ENCODE peak calls at places on chromosome 22, in eight cellular contexts. I, N, P, D, Y, A, U and C are unnamed samples. For H3K36me3, the result is how much of the 10 kb centered on the place peaks cover.

GRCh38 chr22:20237480-20238440 is 30.4 kb downstream of the RTN4R start:
- DNase-seq in I (no peak), P (no peak), U (no peak), D (peak), N (no peak), Y (no peak), A (no peak), C (peak)

GRCh38 chr22:27859336-27859735 is 57.8 kb upstream of the MN1 start:
- DNase-seq in I (no peak), A (no peak), N (no peak), D (no peak), Y (no peak), P (peak), U (no peak), C (no peak)

GRCh38 chr22:27105142-27106025 is 448.0 kb downstream of the MIAT start:
- DNase-seq in U (no peak), D (no peak), Y (no peak), A (no peak), I (peak), P (peak), N (no peak), C (peak)

GRCh38 chr22:36569999-36570398 is 41.0 kb upstream of the EIF3D start:
- DNase-seq in D (peak), P (peak), U (peak), N (no peak), I (peak), A (peak), Y (peak), C (peak)

GRCh38 chr22:34669001-34669400 is 397.0 kb upstream of the ISX start:
- DNase-seq in Y (no peak), I (peak), A (no peak), U (no peak), D (peak), N (no peak), P (no peak), C (peak)

GRCh38 chr22:26566994-26567393 is 22.9 kb downstream of the TPST2 start:
- DNase-seq in I (no peak), A (no peak), N (no peak), P (no peak), U (no peak), Y (no peak), D (no peak), C (no peak)

GRCh38 chr22:22408269-22408668 is 100.3 kb downstream of the ZNF280B start:
- DNase-seq in D (no peak), A (no peak), Y (no peak), U (no peak), N (no peak), I (no peak), P (no peak), C (no peak)

GRCh38 chr22:27239520-27239919 is 562.0 kb downstream of the MN1 start:
- DNase-seq in P (no peak), I (peak), Y (no peak), A (no peak), N (no peak), U (no peak), D (no peak), C (no peak)

GRCh38 chr22:26461188-26461810 is 22.3 kb downstream of the HPS4 start:
- DNase-seq in U (peak), N (peak), D (peak), I (peak), P (peak), Y (peak), A (peak), C (peak)

GRCh38 chr22:22380098-22381030 is 128.2 kb downstream of the ZNF280B start:
- DNase-seq in I (peak), U (peak), N (peak), P (no peak), A (no peak), D (no peak), Y (peak), C (peak)

GRCh38 chr22:17334983-17335382 is 34.3 kb upstream of the CECR2 start:
- DNase-seq in N (no peak), I (no peak), D (no peak), Y (no peak), U (no peak), A (no peak), P (no peak), C (no peak)

GRCh38 chr22:49803667-49804375 is 23.9 kb downstream of the BRD1 start:
- DNase-seq in D (no peak), I (no peak), P (no peak), U (no peak), A (no peak), N (no peak), Y (no peak), C (no peak)

GRCh38 chr22:49803134-49803533 is 24.5 kb downstream of the BRD1 start:
- DNase-seq in I (no peak), Y (no peak), N (no peak), A (no peak), P (no peak), U (no peak), D (no peak), C (no peak)

GRCh38 chr22:49799431-49800075 is 28.1 kb downstream of the BRD1 start:
- DNase-seq in P (no peak), D (no peak), N (no peak), U (no peak), Y (no peak), I (no peak), A (no peak), C (no peak)

GRCh38 chr22:49800408-49801238 is 27.1 kb downstream of the BRD1 start:
- DNase-seq in I (no peak), P (no peak), U (no peak), A (no peak), D (no peak), N (no peak), Y (no peak), C (no peak)

GRCh38 chr22:49801391-49802060 is 26.1 kb downstream of the BRD1 start:
- DNase-seq in P (no peak), A (no peak), D (no peak), Y (no peak), U (no peak), N (no peak), I (no peak), C (no peak)
- H3K36me3 ChIP-seq in P (half or more), A (under half), D (under half), Y (half or more), U (under half), N (half or more), I (under half), C (half or more)

DNA sequence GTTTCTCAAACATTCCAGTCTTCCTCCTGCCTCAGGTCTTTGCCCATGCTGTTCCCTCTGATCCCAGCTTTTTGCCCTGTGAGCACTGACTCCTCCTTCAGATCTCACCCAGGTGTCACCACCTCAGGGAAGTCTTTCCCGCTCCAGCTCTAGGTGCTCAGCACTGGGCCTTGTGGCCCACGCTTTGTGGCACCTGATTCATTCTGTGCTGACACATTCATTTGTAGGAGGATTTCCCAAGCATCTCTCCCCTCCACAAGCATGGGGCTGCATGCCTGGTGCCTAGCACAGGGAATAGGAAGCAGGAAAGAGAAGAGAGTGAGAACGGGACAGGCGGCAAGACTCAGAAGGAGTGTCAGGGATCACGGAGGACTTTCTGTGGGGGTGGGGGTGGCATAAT is 17.6 kb downstream of the MPPED1 start:
- DNase-seq in D (no peak), N (no peak), I (no peak), A (no peak), U (no peak), Y (no peak), P (no peak), C (no peak)
- H2AFZ ChIP-seq in D (no peak), N (no peak), I (no peak), A (no peak), U (no peak), Y (no peak), P (no peak), C (no peak)

GRCh38 chr22:33088418-33088817 is 30.2 kb upstream of the SYN3 start:
- DNase-seq in Y (no peak), A (no peak), N (no peak), D (no peak), U (no peak), I (no peak), P (no peak), C (no peak)
- H3K36me3 ChIP-seq in Y (under half), A (under half), N (under half), D (under half), U (under half), I (under half), P (under half), C (under half)

DNA sequence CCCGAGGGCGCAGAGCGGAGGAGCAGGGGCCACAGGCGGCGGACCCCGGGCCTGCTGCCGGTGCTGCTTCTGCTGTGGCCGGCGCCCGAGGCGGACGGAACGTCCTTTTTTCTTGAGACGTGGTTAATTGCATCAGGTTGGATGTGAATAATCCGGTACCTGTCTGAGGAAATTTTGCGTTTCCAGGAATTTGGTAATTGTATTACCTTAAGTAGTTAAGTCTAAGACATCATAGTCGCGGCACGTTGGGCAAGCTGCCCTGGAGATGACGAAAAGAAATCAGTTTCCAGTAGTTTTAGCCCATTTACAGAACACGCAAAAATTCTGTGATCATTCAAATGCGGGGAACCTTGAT is 752 bp downstream of the SPECC1L start:
- DNase-seq in I (peak), N (no peak), D (peak), P (peak), A (no peak), Y (no peak), U (no peak), C (peak)
- H2AFZ ChIP-seq in I (peak), N (peak), D (peak), P (peak), A (no peak), Y (peak), U (peak), C (peak)

DNA sequence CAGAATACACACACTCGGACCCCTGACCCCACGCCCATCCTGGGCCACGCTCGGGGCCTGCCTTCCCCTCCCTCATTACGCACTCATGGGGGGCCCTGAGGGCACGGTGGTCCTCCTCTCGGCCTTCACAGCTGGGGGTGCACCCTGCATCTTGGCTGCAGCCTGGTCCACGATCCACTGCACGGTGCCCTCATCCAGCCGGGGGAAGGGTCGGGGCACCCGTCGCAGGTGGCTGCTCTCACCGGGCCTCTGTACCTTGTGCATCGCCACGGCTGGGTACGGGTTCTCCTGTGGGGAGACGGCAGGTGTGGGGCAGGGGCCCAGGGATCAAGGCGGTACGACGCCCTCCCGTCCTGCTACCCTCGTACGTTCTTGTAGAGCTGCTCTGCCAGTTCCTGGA is 10.4 kb downstream of the SBF1 start:
- DNase-seq in U (no peak), I (no peak), N (no peak), P (no peak), D (no peak), Y (no peak), A (no peak), C (no peak)
- H3K36me3 ChIP-seq in U (under half), I (under half), N (half or more), P (half or more), D (under half), Y (half or more), A (under half), C (half or more)

DNA sequence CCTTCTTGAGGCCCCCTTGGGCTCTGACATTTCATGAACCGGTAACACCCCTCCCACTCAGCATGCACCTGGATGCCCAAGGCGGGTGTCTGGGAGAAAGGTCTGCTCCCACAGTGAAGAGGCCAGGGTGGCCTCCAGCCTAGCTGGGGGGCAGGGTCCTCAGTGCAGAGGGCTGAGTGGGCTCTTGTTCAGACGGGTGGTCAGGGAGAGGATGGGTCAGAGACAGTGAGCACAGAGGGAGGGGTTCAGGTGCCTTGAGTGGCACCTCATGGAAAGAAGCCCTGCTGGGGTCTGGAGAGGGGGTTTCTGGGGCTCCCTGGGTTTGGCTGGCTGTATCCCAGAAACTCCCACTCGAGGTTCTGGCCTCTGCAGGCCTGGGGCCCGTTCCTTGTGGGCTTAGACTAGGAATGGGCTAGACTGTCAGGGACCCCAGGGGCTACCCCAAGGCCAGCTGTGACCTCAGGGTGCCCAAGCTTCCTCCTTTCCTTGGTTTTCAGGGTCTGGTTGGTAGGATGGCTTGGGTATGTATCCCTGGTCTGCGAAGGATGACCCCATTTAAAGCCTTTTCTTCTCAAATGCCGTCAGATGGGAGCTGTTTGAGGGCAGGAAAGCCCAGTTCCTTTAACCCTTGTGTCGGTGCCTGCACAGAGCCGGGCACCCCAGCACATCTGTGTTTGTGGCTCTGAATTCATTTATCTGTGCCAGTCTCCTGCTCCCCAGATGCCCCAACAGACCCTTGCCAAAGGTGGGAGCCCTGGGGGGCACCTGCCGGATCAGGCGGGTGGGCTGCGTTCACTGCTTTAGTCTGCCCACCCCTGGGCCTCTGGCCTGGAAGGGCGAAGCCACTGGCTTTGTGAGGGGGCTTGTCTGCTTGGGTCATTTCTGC is 1.3 kb downstream of the SYNGR1 start:
- DNase-seq in Y (no peak), U (no peak), A (no peak), D (no peak), P (no peak), N (no peak), I (no peak), C (no peak)
- H2AFZ ChIP-seq in Y (no peak), U (no peak), A (no peak), D (no peak), P (peak), N (no peak), I (peak), C (peak)